ENCODE peak calls at places on chromosomes 4 and X, in eight cellular contexts. D is GM10248; V is uterus; M is vagina; S is activated CD8-positive, alpha-beta T cell treated with anti-CD3 and anti-CD28 coated beads for 36 hours; Y is heart left ventricle; G is WTC11; O is CD8-positive, alpha-beta T cell. R is an unnamed sample.

GRCh38 chrX:68431836-68432235 is 1.5 kb downstream of the OPHN1 start:
- DNase-seq in Y (no peak), O (no peak), D (no peak), V (no peak), M (no peak), G (no peak), S (no peak), R (no peak)

GRCh38 chr4:168979338-168979737 is 30.7 kb downstream of the CBR4 start:
- DNase-seq in M (no peak), O (no peak), Y (no peak), D (no peak), S (no peak), G (no peak), V (no peak), R (no peak)

GRCh38 chr4:168699224-168699878 is 202.5 kb downstream of the PALLD start:
- DNase-seq in O (no peak), D (no peak), Y (no peak), V (no peak), M (no peak), G (no peak), S (no peak), R (no peak)

GRCh38 chrX:9033179-9033578 is 748 bp downstream of the FAM9B start:
- DNase-seq in S (no peak), M (no peak), V (no peak), G (peak), O (no peak), Y (no peak), D (no peak), R (peak)

GRCh38 chr4:165765053-165765452 is 108.0 kb upstream of the TLL1 start:
- DNase-seq in D (no peak), O (no peak), G (no peak), M (no peak), Y (no peak), S (no peak), V (no peak), R (no peak)

GRCh38 chr4:147078362-147078761 is 132.7 kb upstream of the TTC29 start:
- DNase-seq in S (no peak), M (no peak), Y (no peak), V (no peak), O (no peak), D (no peak), G (no peak), R (no peak)

GRCh38 chrX:24647257-24648058 is at the start of gene PCYT1B:
- DNase-seq in O (peak), Y (peak), D (no peak), S (peak), G (peak), M (no peak), V (peak), R (no peak)

GRCh38 chr4:183326853-183327252 is 4.6 kb upstream of the CLDN24 start:
- DNase-seq in M (no peak), D (no peak), V (no peak), O (no peak), G (no peak), Y (no peak), S (no peak), R (no peak)

GRCh38 chr4:153383131-153383530 is 38.6 kb downstream of the MND1 start:
- DNase-seq in V (no peak), S (no peak), M (no peak), G (no peak), D (no peak), O (no peak), Y (no peak), R (no peak)

GRCh38 chrX:4547218-4547836 is 833.9 kb upstream of the PRKX start:
- DNase-seq in M (no peak), G (peak), V (peak), O (peak), S (peak), Y (no peak), D (peak), R (peak)

GRCh38 chr4:71186566-71187398 is 152.0 kb upstream of the SLC4A4 start:
- DNase-seq in O (peak), D (peak), S (peak), G (peak), V (no peak), M (no peak), Y (peak), R (peak)

GRCh38 chrX:129540725-129541184 is 696 bp downstream of the OCRL start:
- DNase-seq in G (peak), Y (no peak), M (no peak), D (peak), S (no peak), O (no peak), V (peak), R (peak)

GRCh38 chr4:29310252-29310651 is 1409.9 kb upstream of the PCDH7 start:
- DNase-seq in Y (no peak), O (no peak), M (no peak), D (no peak), G (no peak), V (no peak), S (no peak), R (no peak)

GRCh38 chrX:124383367-124383766 is 37.0 kb downstream of the SH2D1A start:
- DNase-seq in G (no peak), O (no peak), Y (no peak), M (no peak), S (no peak), D (no peak), V (no peak), R (no peak)

GRCh38 chr4:119204898-119205297 is 7.6 kb upstream of the USP53 start:
- DNase-seq in O (no peak), V (no peak), D (no peak), M (no peak), Y (no peak), S (no peak), G (no peak), R (no peak)

GRCh38 chr4:77095101-77095826 is 19.5 kb upstream of the CCNI start:
- DNase-seq in D (peak), S (peak), O (peak), G (peak), Y (peak), V (peak), M (no peak), R (peak)

GRCh38 chr4:10639100-10639499 is 45.5 kb downstream of the CLNK start:
- DNase-seq in G (no peak), O (no peak), S (no peak), D (no peak), V (no peak), Y (no peak), M (no peak), R (no peak)

GRCh38 chrX:9785944-9786741 is at the start of gene SHROOM2:
- DNase-seq in G (peak), O (no peak), Y (no peak), D (no peak), V (no peak), S (no peak), M (no peak), R (no peak)

GRCh38 chrX:72128183-72128834 is 3.4 kb downstream of the RTL5 start:
- DNase-seq in G (no peak), V (no peak), Y (no peak), S (no peak), D (no peak), M (no peak), O (no peak), R (no peak)

GRCh38 chr4:8201341-8201781 is 2.3 kb downstream of the SH3TC1 start:
- DNase-seq in G (no peak), O (no peak), M (no peak), Y (no peak), S (peak), D (peak), V (no peak), R (peak)

GRCh38 chr4:113684534-113685091 is 76.9 kb downstream of the CAMK2D start:
- DNase-seq in O (no peak), S (peak), Y (peak), G (peak), V (peak), D (no peak), M (no peak), R (no peak)

GRCh38 chrX:153732406-153732805 is 7.8 kb downstream of the ABCD1 start:
- DNase-seq in S (no peak), V (no peak), D (no peak), G (no peak), Y (no peak), M (no peak), O (no peak), R (no peak)

GRCh38 chr4:6263541-6264540 is 5.8 kb upstream of the WFS1 start:
- DNase-seq in D (peak), V (peak), S (peak), O (no peak), M (no peak), G (peak), Y (no peak), R (no peak)

GRCh38 chr4:99720206-99720605 is 62.6 kb upstream of the C4orf54 start:
- DNase-seq in S (no peak), G (no peak), D (no peak), M (no peak), V (no peak), O (no peak), Y (no peak), R (no peak)

GRCh38 chr4:138003248-138003647 is 238.9 kb downstream of the SLC7A11 start:
- DNase-seq in O (no peak), S (no peak), M (no peak), D (peak), V (no peak), Y (no peak), G (no peak), R (peak)

GRCh38 chr4:88054909-88055308 is 47.5 kb downstream of the PKD2 start:
- DNase-seq in D (peak), G (peak), S (peak), V (no peak), M (no peak), O (no peak), Y (peak), R (peak)

GRCh38 chr4:2927016-2927695 is 36.0 kb downstream of the NOP14 start:
- DNase-seq in S (no peak), G (no peak), M (no peak), O (no peak), Y (no peak), D (no peak), V (peak), R (no peak)

GRCh38 chr4:98749206-98749605 is 90.8 kb upstream of the TSPAN5 start:
- DNase-seq in S (no peak), V (no peak), D (no peak), Y (no peak), M (no peak), G (no peak), O (no peak), R (no peak)

GRCh38 chr4:41281038-41281634 is 24.4 kb downstream of the UCHL1 start:
- DNase-seq in V (peak), S (peak), O (no peak), G (no peak), D (peak), Y (no peak), M (no peak), R (peak)

GRCh38 chr4:14667624-14668295 is 334.5 kb upstream of the CPEB2 start:
- DNase-seq in V (no peak), O (no peak), Y (no peak), D (no peak), M (no peak), S (no peak), G (no peak), R (no peak)

GRCh38 chr4:147789596-147789995 is 57.7 kb downstream of the ARHGAP10 start:
- DNase-seq in O (no peak), G (no peak), M (no peak), D (no peak), V (no peak), Y (no peak), S (no peak), R (no peak)

GRCh38 chrX:103941201-103941975 is 21.0 kb upstream of the TMSB15B start:
- DNase-seq in V (no peak), G (no peak), D (no peak), O (no peak), S (no peak), Y (no peak), M (no peak), R (no peak)
- TF ChIP-seq CTCF in V (peak), G (peak), D (peak), O (peak), S (peak), Y (peak), M (peak), R (peak)

GRCh38 chr4:97453186-97453585 is 690.1 kb downstream of the STPG2 start:
- DNase-seq in D (no peak), S (no peak), Y (no peak), O (no peak), M (no peak), G (no peak), V (no peak), R (no peak)
- TF ChIP-seq CTCF in D (no peak), S (no peak), Y (no peak), O (no peak), M (no peak), G (no peak), V (no peak), R (no peak)

DNA sequence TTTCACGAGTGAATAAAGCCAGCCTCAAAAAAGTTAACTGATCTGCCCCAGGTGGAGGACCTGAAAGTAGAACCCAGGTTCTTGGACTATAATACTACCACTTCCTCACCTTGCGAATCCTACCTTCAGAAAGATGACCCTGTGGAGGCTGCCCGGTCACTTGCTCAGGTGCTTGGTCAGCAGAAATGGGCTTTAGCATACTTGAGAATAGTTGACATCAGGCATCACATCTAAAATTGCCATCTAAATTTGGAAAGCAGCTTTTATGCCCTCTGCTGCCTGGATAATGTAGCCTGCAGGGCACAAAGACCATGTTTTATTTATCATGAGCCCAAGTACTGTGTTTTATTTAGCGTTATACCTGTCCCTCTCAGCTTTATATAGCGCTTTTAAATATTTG is 3.0 kb downstream of the BCLAF3 start:
- DNase-seq in S (no peak), D (no peak), V (no peak), O (no peak), G (no peak), Y (no peak), M (no peak), R (no peak)
- TF ChIP-seq CTCF in S (no peak), D (no peak), V (no peak), O (no peak), G (no peak), Y (no peak), M (no peak), R (no peak)

DNA sequence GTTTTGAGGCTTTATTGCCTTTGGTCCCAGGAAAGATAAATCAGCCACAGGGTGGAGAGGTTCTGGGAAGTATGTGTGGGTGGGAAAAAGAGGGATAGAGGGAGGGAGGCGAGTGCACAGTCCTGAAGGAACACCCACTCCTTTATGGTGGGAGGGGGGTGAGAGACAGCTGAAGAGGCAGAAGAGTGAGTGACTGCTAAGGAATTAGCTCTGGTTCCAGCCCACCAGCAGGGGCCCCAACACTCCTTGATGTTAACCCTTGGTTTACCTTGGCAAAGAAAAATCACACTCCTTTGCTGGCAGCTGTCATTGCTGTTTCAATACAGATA is 82.0 kb downstream of the HS6ST2 start:
- DNase-seq in M (no peak), V (peak), G (peak), S (no peak), D (no peak), Y (no peak), O (no peak), R (no peak)
- TF ChIP-seq CTCF in M (no peak), V (no peak), G (no peak), S (no peak), D (no peak), Y (no peak), O (no peak), R (no peak)

GRCh38 chrX:48523682-48524081 is 2.1 kb downstream of the EBP start:
- DNase-seq in M (no peak), S (no peak), Y (no peak), D (no peak), O (no peak), G (no peak), V (no peak), R (no peak)
- TF ChIP-seq CTCF in M (no peak), S (no peak), Y (no peak), D (no peak), O (no peak), G (no peak), V (no peak), R (no peak)

DNA sequence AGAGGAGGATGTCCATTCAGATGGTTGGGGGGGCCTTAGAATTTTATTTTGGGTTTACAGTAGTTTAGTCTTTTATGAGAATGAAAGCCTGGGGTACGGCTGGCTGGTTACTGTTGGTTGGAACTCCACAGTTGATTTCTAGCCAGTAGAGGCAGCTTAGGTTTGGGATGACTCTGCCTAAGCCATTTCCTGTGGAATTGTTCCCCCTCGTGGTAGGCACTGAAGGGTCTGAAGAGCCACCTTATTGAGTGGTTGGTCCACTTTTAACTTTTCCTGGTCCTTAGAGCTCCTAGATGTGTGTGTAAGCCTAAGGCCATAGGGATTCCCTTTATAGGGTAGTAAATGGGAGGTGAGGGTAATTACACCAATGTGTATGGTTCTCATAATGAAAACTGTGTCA is 19.7 kb downstream of the SPIN3 start:
- DNase-seq in O (no peak), V (no peak), Y (no peak), G (no peak), S (no peak), D (no peak), M (no peak), R (no peak)
- TF ChIP-seq CTCF in O (no peak), V (no peak), Y (no peak), G (no peak), S (no peak), D (no peak), M (no peak), R (no peak)

GRCh38 chrX:12701625-12702024 is 89.6 kb upstream of the PRPS2 start:
- DNase-seq in Y (peak), V (no peak), O (no peak), D (peak), M (no peak), G (peak), S (peak), R (peak)

GRCh38 chrX:12700745-12701144 is 90.5 kb upstream of the PRPS2 start:
- DNase-seq in S (no peak), D (no peak), Y (no peak), V (no peak), G (no peak), O (no peak), M (no peak), R (no peak)

GRCh38 chrX:12704706-12705105 is 86.5 kb upstream of the PRPS2 start:
- DNase-seq in V (no peak), G (no peak), D (no peak), Y (no peak), O (no peak), M (no peak), S (no peak), R (no peak)

DNA sequence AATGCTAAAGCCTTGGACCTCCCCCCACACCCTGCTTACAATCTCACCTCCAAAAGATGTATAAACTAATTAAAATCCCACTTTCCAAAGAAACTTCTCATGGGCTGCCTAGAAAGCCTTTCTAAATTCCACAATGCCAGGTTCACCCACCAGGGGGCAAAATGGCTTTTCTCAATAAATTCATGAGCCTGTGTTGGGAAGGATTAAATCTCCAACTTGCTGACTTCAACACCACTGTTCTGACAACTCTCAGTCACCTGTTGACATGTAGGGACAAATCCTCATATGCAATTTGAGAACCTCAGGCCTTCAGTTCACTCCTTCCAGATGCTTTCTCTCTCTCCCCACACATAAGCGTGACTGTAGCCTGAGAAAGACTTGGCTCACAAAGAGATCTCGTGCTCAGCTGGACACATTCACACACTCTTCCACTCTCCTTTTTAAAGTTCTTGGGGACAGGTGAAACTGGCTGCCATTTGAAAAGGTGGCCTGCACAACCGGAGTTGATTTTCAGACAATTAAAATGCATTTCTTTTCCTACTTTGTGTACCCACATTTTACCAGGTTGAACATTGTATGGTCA is 88.6 kb upstream of the PRPS2 start:
- DNase-seq in G (peak), S (peak), M (no peak), D (no peak), O (no peak), Y (no peak), V (no peak), R (no peak)
- TF ChIP-seq CTCF in G (no peak), S (peak), M (no peak), D (no peak), O (no peak), Y (peak), V (no peak), R (peak)